ENCODE peak calls at places on chromosomes 16 and 17, in ten cellular contexts. E is A549, A is upper lobe of left lung, Y is cardiac muscle cell, H is kidney, O is fibroblast of lung, N is GM12865, X is neural progenitor cell, P is cardiac fibroblast, R is dorsolateral prefrontal cortex. M is an unnamed sample.

GRCh38 chr16:77951788-77952187 is 70.6 kb upstream of the CLEC3A start:
- DNase-seq in E (peak; percentile 28), A (no peak), Y (peak; percentile 49), H (no peak), O (no peak), N (peak; percentile 69), X (peak; percentile 50), P (no peak), R (no peak), M (peak; percentile 83)

GRCh38 chr16:71467810-71468209 is 5.8 kb upstream of the ZNF23 start:
- DNase-seq in E (no peak), A (no peak), Y (peak; percentile 81), H (no peak), O (peak; percentile 31), N (peak; percentile 38), X (peak; percentile 85), P (peak; percentile 37), R (no peak), M (peak; percentile 76)

GRCh38 chr17:40340880-40341807 is 23.4 kb downstream of the GJD3 start:
- DNase-seq in E (peak; percentile 92), A (peak; percentile 97), Y (peak; percentile 79), H (peak; percentile 97), O (peak; percentile 81), N (peak; percentile 88), X (peak; percentile 85), P (peak; percentile 81), R (peak; percentile 81), M (peak; percentile 93)

GRCh38 chr16:20306401-20306800 is 20.9 kb downstream of the GP2 start:
- DNase-seq in E (no peak), A (no peak), Y (no peak), H (no peak), O (no peak), N (no peak), X (no peak), P (no peak), R (no peak), M (no peak)

GRCh38 chr16:3012828-3013420 is at the start of gene CLDN9:
- DNase-seq in E (no peak), A (peak; percentile 76), Y (peak; percentile 48), H (no peak), O (no peak), N (no peak), X (peak; percentile 58), P (no peak), R (no peak), M (no peak)

GRCh38 chr17:17943281-17943984 is 28.8 kb downstream of the TOM1L2 start:
- DNase-seq in E (no peak), A (no peak), Y (no peak), H (no peak), O (no peak), N (no peak), X (no peak), P (no peak), R (no peak), M (no peak)

GRCh38 chr16:83095926-83096692 is 469.3 kb downstream of the CDH13 start:
- DNase-seq in E (no peak), A (no peak), Y (no peak), H (no peak), O (peak; percentile 59), N (no peak), X (no peak), P (no peak), R (no peak), M (no peak)

GRCh38 chr16:777826-778225 is 10.4 kb downstream of the RPUSD1 start:
- DNase-seq in E (no peak), A (no peak), Y (peak; percentile 70), H (no peak), O (peak; percentile 37), N (no peak), X (no peak), P (no peak), R (no peak), M (no peak)

GRCh38 chr17:2928294-2928890 is 132.2 kb downstream of the RAP1GAP2 start:
- DNase-seq in E (no peak), A (no peak), Y (no peak), H (no peak), O (no peak), N (no peak), X (no peak), P (no peak), R (no peak), M (no peak)

GRCh38 chr16:87834668-87835473 is 34.4 kb downstream of the SLC7A5 start:
- DNase-seq in E (no peak), A (no peak), Y (peak; percentile 87), H (no peak), O (peak; percentile 35), N (no peak), X (no peak), P (peak; percentile 39), R (no peak), M (peak; percentile 74)

GRCh38 chr17:32988481-32989101 is 3.1 kb upstream of the SPACA3 start:
- DNase-seq in E (no peak), A (no peak), Y (no peak), H (no peak), O (no peak), N (no peak), X (no peak), P (no peak), R (no peak), M (no peak)

GRCh38 chr16:12995721-12996372 is 94.4 kb downstream of the SHISA9 start:
- DNase-seq in E (no peak), A (no peak), Y (no peak), H (no peak), O (no peak), N (no peak), X (no peak), P (no peak), R (no peak), M (no peak)

GRCh38 chr17:43946766-43947165 is 4.5 kb upstream of the PPY start:
- DNase-seq in E (no peak), A (no peak), Y (no peak), H (peak; percentile 13), O (no peak), N (no peak), X (no peak), P (no peak), R (no peak), M (peak; percentile 59)

GRCh38 chr17:39626671-39627169 is at the start of gene PPP1R1B:
- DNase-seq in E (no peak), A (no peak), Y (peak; percentile 52), H (no peak), O (no peak), N (no peak), X (peak; percentile 52), P (no peak), R (no peak), M (no peak)

GRCh38 chr17:4856937-4857314 is 23.8 kb downstream of the MINK1 start:
- DNase-seq in E (no peak), A (no peak), Y (no peak), H (peak; percentile 59), O (no peak), N (no peak), X (no peak), P (no peak), R (peak; percentile 68), M (no peak)

GRCh38 chr17:4858880-4859260 is 25.7 kb downstream of the MINK1 start:
- DNase-seq in E (no peak), A (peak; percentile 69), Y (no peak), H (peak; percentile 88), O (peak; percentile 59), N (no peak), X (no peak), P (peak; percentile 47), R (peak; percentile 48), M (no peak)

GRCh38 chr17:4859816-4860625 is 26.9 kb downstream of the MINK1 start:
- DNase-seq in E (no peak), A (no peak), Y (no peak), H (no peak), O (no peak), N (no peak), X (no peak), P (peak; percentile 51), R (no peak), M (no peak)

GRCh38 chr17:4856271-4856936 is 23.3 kb downstream of the MINK1 start:
- DNase-seq in E (no peak), A (no peak), Y (no peak), H (peak; percentile 56), O (no peak), N (no peak), X (no peak), P (no peak), R (peak; percentile 54), M (no peak)

DNA sequence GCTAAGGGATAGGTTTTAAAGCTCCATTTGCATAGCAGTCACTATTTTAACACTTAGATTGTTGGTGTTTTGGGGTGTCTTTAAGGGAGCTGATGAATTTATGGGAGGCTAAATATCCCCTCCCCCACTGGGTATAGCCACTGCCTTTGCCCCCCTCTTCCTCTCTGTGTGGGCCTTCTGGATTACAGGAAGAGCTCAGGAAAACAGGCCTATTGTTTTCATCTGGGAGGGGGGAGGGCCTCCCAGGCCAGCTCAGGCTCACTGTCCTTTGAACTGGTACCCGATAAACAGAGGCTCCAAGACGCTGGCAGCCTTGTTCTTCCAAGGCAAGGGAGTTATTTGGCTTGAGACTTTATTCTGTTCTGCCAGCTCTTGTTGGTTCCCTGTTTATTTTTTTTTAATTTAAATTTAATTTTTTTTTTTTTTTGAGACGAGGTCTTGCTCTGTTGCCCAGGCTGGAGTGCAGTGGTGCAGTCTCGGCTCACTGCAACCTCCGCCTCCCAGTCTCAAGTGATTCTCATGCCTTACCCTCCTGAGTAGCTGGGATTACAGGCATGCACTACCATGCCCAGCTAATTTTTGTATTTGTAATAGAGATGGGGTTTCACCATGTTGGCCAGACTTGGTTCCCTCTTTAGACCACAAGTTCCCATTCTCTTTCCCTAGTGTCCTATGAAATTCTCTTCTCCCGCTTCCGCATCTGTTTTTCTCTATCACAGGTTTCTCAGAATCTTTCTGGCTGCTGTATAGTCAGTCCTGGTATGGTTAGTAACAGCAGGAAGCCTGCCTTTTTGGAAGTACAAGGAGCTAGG is 25.1 kb downstream of the MINK1 start:
- DNase-seq in E (no peak), A (peak; percentile 39), Y (no peak), H (no peak), O (no peak), N (no peak), X (peak; percentile 87), P (peak; percentile 70), R (peak; percentile 76), M (no peak)
- H3K4me3 ChIP-seq in E (no peak overlapping the region), A (no peak overlapping the region), Y (no peak overlapping the region), H (no peak overlapping the region), O (no peak overlapping the region), N (no peak overlapping the region), X (peak overlapping the region; percentile 12), P (no peak overlapping the region), R (peak overlapping the region; percentile 22), M (no peak overlapping the region)

GRCh38 chr16:69404275-69404805 is 18.5 kb upstream of the TERF2 start:
- DNase-seq in E (peak; percentile 64), A (no peak), Y (peak; percentile 68), H (peak; percentile 87), O (peak; percentile 74), N (no peak), X (peak; percentile 31), P (peak; percentile 77), R (no peak), M (no peak)
- H3K4me3 ChIP-seq in E (no peak overlapping the region), A (no peak overlapping the region), Y (no peak overlapping the region), H (peak overlapping the region; percentile 22), O (no peak overlapping the region), N (no peak overlapping the region), X (no peak overlapping the region), P (no peak overlapping the region), R (peak overlapping the region; percentile 26), M (no peak overlapping the region)

GRCh38 chr17:79844869-79845600 is 5.8 kb upstream of the CBX4 start:
- DNase-seq in E (peak; percentile 92), A (peak; percentile 55), Y (peak; percentile 73), H (peak; percentile 85), O (no peak), N (peak; percentile 41), X (peak; percentile 85), P (peak; percentile 35), R (no peak), M (peak; percentile 77)
- H3K4me3 ChIP-seq in E (peak overlapping the region; percentile 53), A (no peak overlapping the region), Y (peak overlapping the region; percentile 34), H (peak overlapping the region; percentile 63), O (no peak overlapping the region), N (no peak overlapping the region), X (peak overlapping the region; percentile 56), P (no peak overlapping the region), R (peak overlapping the region; percentile 65), M (no peak overlapping the region)

GRCh38 chr17:62965149-62965648 is 836 bp upstream of the TANC2 start:
- DNase-seq in E (no peak), A (no peak), Y (peak; percentile 12), H (no peak), O (peak; percentile 39), N (peak; percentile 65), X (no peak), P (no peak), R (no peak), M (no peak)
- H3K4me3 ChIP-seq in E (peak overlapping the region; percentile 98), A (no peak overlapping the region), Y (peak overlapping the region; percentile 52), H (peak overlapping the region; percentile 76), O (no peak overlapping the region), N (peak overlapping the region; percentile 68), X (peak overlapping the region; percentile 57), P (no peak overlapping the region), R (peak overlapping the region; percentile 93), M (peak overlapping the region; percentile 66)

M was measured in Karpas-422.